ENCODE peak calls at places on chromosomes 5 and 9, in four cellular contexts. One of them, this sample, is unnamed.
A peak's percentile ranks its signal among the peaks of the same experiment; 100 is the strongest.

GRCh38 chr5:166980666-166981065 is 1310.8 kb upstream of the WWC1 start:
- DNase-seq in H1: no peak
- DNase-seq in SK-N-SH: no peak
- DNase-seq in HepG2: no peak
- DNase-seq in this sample: no peak

GRCh38 chr5:131324311-131324710 is 60.5 kb downstream of the CDC42SE2 start:
- DNase-seq in H1: no peak
- DNase-seq in SK-N-SH: no peak
- DNase-seq in HepG2: no peak
- DNase-seq in this sample: no peak

GRCh38 chr5:150208187-150209015 is 18.5 kb downstream of the SLC6A7 start:
- DNase-seq in H1: no peak
- DNase-seq in SK-N-SH: no peak
- DNase-seq in HepG2: no peak
- DNase-seq in this sample: no peak

GRCh38 chr5:1787472-1788047 is 12.1 kb downstream of the MRPL36 start:
- DNase-seq in H1: no peak
- DNase-seq in SK-N-SH: no peak
- DNase-seq in HepG2: no peak
- DNase-seq in this sample: no peak

GRCh38 chr5:142520885-142521284 is 165.0 kb downstream of the FGF1 start:
- DNase-seq in H1: no peak
- DNase-seq in SK-N-SH: no peak
- DNase-seq in HepG2: no peak
- DNase-seq in this sample: no peak

GRCh38 chr9:27749838-27750237 is 176.6 kb upstream of the C9orf72 start:
- DNase-seq in H1: peak; percentile 69
- DNase-seq in SK-N-SH: no peak
- DNase-seq in HepG2: no peak
- DNase-seq in this sample: no peak

GRCh38 chr5:15474143-15474719 is 25.7 kb upstream of the FBXL7 start:
- DNase-seq in H1: no peak
- DNase-seq in SK-N-SH: no peak
- DNase-seq in HepG2: no peak
- DNase-seq in this sample: no peak

GRCh38 chr9:97511762-97512429 is 10.4 kb downstream of the TMOD1 start:
- DNase-seq in H1: no peak
- DNase-seq in SK-N-SH: no peak
- DNase-seq in HepG2: no peak
- DNase-seq in this sample: no peak

GRCh38 chr9:78214492-78214891 is 21.4 kb upstream of the CEP78 start:
- DNase-seq in H1: no peak
- DNase-seq in SK-N-SH: no peak
- DNase-seq in HepG2: no peak
- DNase-seq in this sample: no peak

GRCh38 chr9:98442541-98442940 is 187.1 kb upstream of the TBC1D2 start:
- DNase-seq in H1: no peak
- DNase-seq in SK-N-SH: no peak
- DNase-seq in HepG2: no peak
- DNase-seq in this sample: no peak

GRCh38 chr9:131529597-131530545 is 1.2 kb downstream of the UCK1 start:
- DNase-seq in H1: no peak
- DNase-seq in SK-N-SH: no peak
- DNase-seq in HepG2: no peak
- DNase-seq in this sample: no peak

GRCh38 chr5:55674340-55674739 is 37.8 kb downstream of the SLC38A9 start:
- DNase-seq in H1: no peak
- DNase-seq in SK-N-SH: no peak
- DNase-seq in HepG2: peak; percentile 4
- DNase-seq in this sample: no peak

GRCh38 chr5:370311-370958 is 48.9 kb downstream of the AHRR start:
- DNase-seq in H1: no peak
- DNase-seq in SK-N-SH: no peak
- DNase-seq in HepG2: no peak
- DNase-seq in this sample: no peak

GRCh38 chr9:114798793-114799427 is 6.9 kb downstream of the TNFSF15 start:
- DNase-seq in H1: no peak
- DNase-seq in SK-N-SH: peak; percentile 46
- DNase-seq in HepG2: no peak
- DNase-seq in this sample: no peak

GRCh38 chr9:125272697-125273096 is 11.1 kb downstream of the GAPVD1 start:
- DNase-seq in H1: no peak
- DNase-seq in SK-N-SH: no peak
- DNase-seq in HepG2: peak; percentile 90
- DNase-seq in this sample: no peak

GRCh38 chr5:88691945-88692868 is 190.8 kb downstream of the MEF2C start:
- DNase-seq in H1: no peak
- DNase-seq in SK-N-SH: no peak
- DNase-seq in HepG2: no peak
- DNase-seq in this sample: no peak
- TF ChIP-seq TCF12 in H1: no peak
- TF ChIP-seq TCF12 in SK-N-SH: no peak
- TF ChIP-seq TCF12 in HepG2: no peak
- TF ChIP-seq TCF12 in this sample: no peak

DNA sequence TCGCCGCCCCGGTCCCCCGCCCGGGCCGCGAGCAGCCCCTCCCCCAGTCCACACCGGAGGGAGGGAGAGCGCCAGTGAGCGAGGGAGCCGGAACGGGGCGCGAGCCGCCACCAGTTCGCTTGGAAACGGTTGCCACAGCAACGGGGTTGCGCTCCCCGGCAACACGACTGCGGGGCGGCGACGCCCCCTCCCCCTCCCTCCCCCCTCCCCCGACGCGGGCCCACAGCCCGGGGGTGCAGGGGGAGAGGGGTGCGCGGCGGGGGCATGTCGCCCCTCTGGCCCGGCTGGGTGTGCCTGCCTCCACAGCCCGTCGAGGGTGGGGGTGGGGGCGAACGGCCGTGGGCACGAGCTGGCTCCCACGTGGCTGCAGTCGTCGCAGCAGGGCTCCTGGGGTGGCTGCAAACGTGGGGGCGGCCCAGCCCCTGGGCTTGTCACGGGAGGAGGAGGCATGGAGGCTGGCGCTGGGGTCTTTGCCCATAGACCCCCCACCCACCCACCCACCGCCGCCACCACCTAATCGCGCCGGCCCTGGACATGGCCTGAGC is 524 bp downstream of the PRR7 start:
- DNase-seq in H1: no peak
- DNase-seq in SK-N-SH: peak; percentile 90
- DNase-seq in HepG2: no peak
- DNase-seq in this sample: no peak
- TF ChIP-seq TCF12 in H1: no peak
- TF ChIP-seq TCF12 in SK-N-SH: no peak
- TF ChIP-seq TCF12 in HepG2: no peak
- TF ChIP-seq TCF12 in this sample: no peak

DNA sequence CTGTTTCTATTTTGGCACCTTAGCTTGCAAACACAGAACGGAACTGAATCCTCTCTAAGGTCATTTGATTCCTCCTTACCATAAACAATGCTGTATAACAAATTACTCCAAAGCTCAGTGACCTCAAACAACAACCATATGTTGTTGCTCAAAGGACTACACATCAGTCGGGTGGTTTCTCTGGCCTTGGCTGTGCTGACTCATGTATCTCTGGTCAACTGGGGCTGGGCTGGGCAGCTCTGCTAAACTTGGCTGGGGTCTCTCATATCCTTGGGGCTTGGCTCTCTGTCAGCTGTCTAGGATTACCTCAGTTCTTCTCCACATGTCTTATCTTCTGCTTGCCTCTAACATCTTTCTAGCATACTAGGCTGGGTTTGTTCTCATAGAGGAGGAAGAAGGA is 86.4 kb downstream of the GALNT10 start:
- DNase-seq in H1: no peak
- DNase-seq in SK-N-SH: no peak
- DNase-seq in HepG2: no peak
- DNase-seq in this sample: no peak
- TF ChIP-seq TCF12 in H1: no peak
- TF ChIP-seq TCF12 in SK-N-SH: peak; percentile 90
- TF ChIP-seq TCF12 in HepG2: no peak
- TF ChIP-seq TCF12 in this sample: no peak

GRCh38 chr5:9977070-9977469 is 272.6 kb downstream of the ATPSCKMT start:
- DNase-seq in H1: no peak
- DNase-seq in SK-N-SH: no peak
- DNase-seq in HepG2: no peak
- DNase-seq in this sample: no peak

GRCh38 chr5:9976621-9977020 is 273.1 kb downstream of the ATPSCKMT start:
- DNase-seq in H1: no peak
- DNase-seq in SK-N-SH: no peak
- DNase-seq in HepG2: no peak
- DNase-seq in this sample: no peak

GRCh38 chr5:9971301-9971700 is 278.4 kb downstream of the ATPSCKMT start:
- DNase-seq in H1: no peak
- DNase-seq in SK-N-SH: no peak
- DNase-seq in HepG2: no peak
- DNase-seq in this sample: no peak
- TF ChIP-seq TCF12 in H1: no peak
- TF ChIP-seq TCF12 in SK-N-SH: no peak
- TF ChIP-seq TCF12 in HepG2: no peak
- TF ChIP-seq TCF12 in this sample: no peak